ENCODE peak calls at places on chromosomes 1 and 21, in four cellular contexts. L is BE2C, K is nephron progenitor cell, G is adrenal gland. V is an unnamed sample.

GRCh38 chr1:185795181-185795580 is 61.0 kb downstream of the HMCN1 start:
- DNase-seq in L (no peak), K (no peak), G (no peak), V (no peak)

GRCh38 chr1:236280438-236281285 is 1.1 kb downstream of the ERO1B start:
- DNase-seq in L (no peak), K (no peak), G (no peak), V (no peak)

GRCh38 chr1:7048395-7048794 is 263.1 kb downstream of the CAMTA1 start:
- DNase-seq in L (no peak), K (no peak), G (no peak), V (no peak)

GRCh38 chr1:214472362-214472761 is 79.0 kb downstream of the PTPN14 start:
- DNase-seq in L (no peak), K (no peak), G (no peak), V (no peak)

GRCh38 chr1:238281418-238281817 is 390.7 kb upstream of the ZP4 start:
- DNase-seq in L (no peak), K (no peak), G (no peak), V (no peak)

GRCh38 chr1:16173447-16174260 is 17.8 kb upstream of the EPHA2 start:
- DNase-seq in L (peak), K (no peak), G (no peak), V (peak)

GRCh38 chr1:116909511-116910378 is at the start of gene PTGFRN:
- DNase-seq in L (peak), K (peak), G (peak), V (peak)

GRCh38 chr1:53172751-53173498 is 23.7 kb upstream of the CPT2 start:
- DNase-seq in L (no peak), K (no peak), G (no peak), V (peak)

GRCh38 chr1:22808186-22808845 is 97.7 kb downstream of the EPHB2 start:
- DNase-seq in L (no peak), K (no peak), G (no peak), V (peak)

GRCh38 chr21:42775123-42775522 is 104.2 kb downstream of the WDR4 start:
- DNase-seq in L (no peak), K (no peak), G (no peak), V (no peak)

GRCh38 chr1:84998642-84999280 is 1.8 kb upstream of the MCOLN2 start:
- DNase-seq in L (no peak), K (no peak), G (no peak), V (no peak)

GRCh38 chr21:35288238-35288637 is 239.1 kb upstream of the RUNX1 start:
- DNase-seq in L (no peak), K (no peak), G (no peak), V (no peak)

GRCh38 chr1:172352435-172352834 is 68.0 kb upstream of the C1orf105 start:
- DNase-seq in L (no peak), K (no peak), G (no peak), V (no peak)

GRCh38 chr1:225554216-225554812 is 98.6 kb downstream of the ENAH start:
- DNase-seq in L (no peak), K (no peak), G (no peak), V (no peak)

GRCh38 chr1:169676001-169676400 is 35.4 kb downstream of the SELL start:
- DNase-seq in L (no peak), K (no peak), G (no peak), V (no peak)

GRCh38 chr1:117106478-117106877 is 15.1 kb downstream of the TRIM45 start:
- DNase-seq in L (no peak), K (no peak), G (no peak), V (no peak)

GRCh38 chr1:108113496-108113895 is 86.6 kb downstream of the SLC25A24 start:
- DNase-seq in L (no peak), K (no peak), G (no peak), V (no peak)